ENCODE peak calls at places on chromosome 5, in four cellular contexts. One of them, this sample, is unnamed.

GRCh38 chr5:154481584-154482381 is 3.8 kb upstream of the HAND1 start:
- DNase-seq in uterus: no peak
- DNase-seq in tibial nerve: no peak
- DNase-seq in A549: no peak
- DNase-seq in this sample: no peak

GRCh38 chr5:155056644-155057269 is 43.2 kb downstream of the KIF4B start:
- DNase-seq in uterus: no peak
- DNase-seq in tibial nerve: no peak
- DNase-seq in A549: no peak
- DNase-seq in this sample: no peak

GRCh38 chr5:17219006-17219422 is 1.6 kb downstream of the BASP1 start:
- DNase-seq in uterus: peak
- DNase-seq in tibial nerve: no peak
- DNase-seq in A549: peak
- DNase-seq in this sample: no peak

GRCh38 chr5:6781711-6782110 is 68.5 kb downstream of the TENT4A start:
- DNase-seq in uterus: no peak
- DNase-seq in tibial nerve: no peak
- DNase-seq in A549: no peak
- DNase-seq in this sample: peak

GRCh38 chr5:112549127-112549526 is 130.1 kb upstream of the EPB41L4A start:
- DNase-seq in uterus: no peak
- DNase-seq in tibial nerve: no peak
- DNase-seq in A549: no peak
- DNase-seq in this sample: no peak

GRCh38 chr5:81533629-81534480 is 139.9 kb upstream of the ACOT12 start:
- DNase-seq in uterus: no peak
- DNase-seq in tibial nerve: no peak
- DNase-seq in A549: no peak
- DNase-seq in this sample: no peak

GRCh38 chr5:131986161-131986912 is 25.1 kb downstream of the ACSL6 start:
- DNase-seq in uterus: no peak
- DNase-seq in tibial nerve: no peak
- DNase-seq in A549: no peak
- DNase-seq in this sample: no peak

GRCh38 chr5:1417586-1418225 is 27.5 kb downstream of the SLC6A3 start:
- DNase-seq in uterus: no peak
- DNase-seq in tibial nerve: no peak
- DNase-seq in A549: no peak
- DNase-seq in this sample: no peak

GRCh38 chr5:68804343-68804742 is 289.5 kb upstream of the SLC30A5 start:
- DNase-seq in uterus: no peak
- DNase-seq in tibial nerve: no peak
- DNase-seq in A549: no peak
- DNase-seq in this sample: no peak

GRCh38 chr5:374631-375335 is 53.3 kb downstream of the AHRR start:
- DNase-seq in uterus: peak
- DNase-seq in tibial nerve: no peak
- DNase-seq in A549: no peak
- DNase-seq in this sample: no peak

GRCh38 chr5:372556-372910 is 51.0 kb downstream of the AHRR start:
- DNase-seq in uterus: peak
- DNase-seq in tibial nerve: no peak
- DNase-seq in A549: no peak
- DNase-seq in this sample: no peak

GRCh38 chr5:373710-374602 is 52.4 kb downstream of the AHRR start:
- DNase-seq in uterus: peak
- DNase-seq in tibial nerve: no peak
- DNase-seq in A549: no peak
- DNase-seq in this sample: no peak

GRCh38 chr5:371811-372555 is 50.5 kb downstream of the AHRR start:
- DNase-seq in uterus: no peak
- DNase-seq in tibial nerve: no peak
- DNase-seq in A549: no peak
- DNase-seq in this sample: no peak

GRCh38 chr5:372911-373709 is 51.6 kb downstream of the AHRR start:
- DNase-seq in uterus: peak
- DNase-seq in tibial nerve: no peak
- DNase-seq in A549: no peak
- DNase-seq in this sample: no peak
- TF ChIP-seq POLR2A in uterus: no peak
- TF ChIP-seq POLR2A in tibial nerve: no peak
- TF ChIP-seq POLR2A in A549: no peak
- TF ChIP-seq POLR2A in this sample: no peak

DNA sequence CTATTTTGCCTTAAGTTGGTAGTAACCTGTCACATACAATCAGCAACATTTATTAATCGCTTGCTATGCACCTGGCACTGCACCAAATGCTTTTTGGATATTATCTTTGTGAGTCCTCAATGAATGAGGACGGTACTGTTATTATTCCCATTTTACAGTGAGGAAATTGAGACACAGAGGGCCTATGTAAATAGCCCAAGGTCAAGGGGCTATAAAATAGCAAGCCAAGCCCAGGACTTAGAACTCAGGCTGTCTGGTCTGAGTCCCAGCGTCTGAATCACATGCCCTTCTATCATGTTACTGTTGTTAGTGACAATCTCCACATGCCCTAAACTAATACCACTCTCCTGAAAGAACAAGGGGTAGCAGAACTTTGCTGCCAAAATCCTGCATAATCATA is 60.0 kb downstream of the ERAP1 start:
- DNase-seq in uterus: no peak
- DNase-seq in tibial nerve: no peak
- DNase-seq in A549: no peak
- DNase-seq in this sample: no peak
- TF ChIP-seq POLR2A in uterus: no peak
- TF ChIP-seq POLR2A in tibial nerve: no peak
- TF ChIP-seq POLR2A in A549: no peak
- TF ChIP-seq POLR2A in this sample: no peak

GRCh38 chr5:136228358-136228757 is 35.4 kb upstream of the SMIM32 start:
- DNase-seq in uterus: no peak
- DNase-seq in tibial nerve: no peak
- DNase-seq in A549: no peak
- DNase-seq in this sample: no peak

GRCh38 chr5:136226401-136226800 is 33.4 kb upstream of the SMIM32 start:
- DNase-seq in uterus: no peak
- DNase-seq in tibial nerve: no peak
- DNase-seq in A549: no peak
- DNase-seq in this sample: no peak

GRCh38 chr5:136221340-136221739 is 28.4 kb upstream of the SMIM32 start:
- DNase-seq in uterus: no peak
- DNase-seq in tibial nerve: no peak
- DNase-seq in A549: no peak
- DNase-seq in this sample: no peak

GRCh38 chr5:136222575-136223235 is 29.7 kb upstream of the SMIM32 start:
- DNase-seq in uterus: no peak
- DNase-seq in tibial nerve: no peak
- DNase-seq in A549: no peak
- DNase-seq in this sample: peak

DNA sequence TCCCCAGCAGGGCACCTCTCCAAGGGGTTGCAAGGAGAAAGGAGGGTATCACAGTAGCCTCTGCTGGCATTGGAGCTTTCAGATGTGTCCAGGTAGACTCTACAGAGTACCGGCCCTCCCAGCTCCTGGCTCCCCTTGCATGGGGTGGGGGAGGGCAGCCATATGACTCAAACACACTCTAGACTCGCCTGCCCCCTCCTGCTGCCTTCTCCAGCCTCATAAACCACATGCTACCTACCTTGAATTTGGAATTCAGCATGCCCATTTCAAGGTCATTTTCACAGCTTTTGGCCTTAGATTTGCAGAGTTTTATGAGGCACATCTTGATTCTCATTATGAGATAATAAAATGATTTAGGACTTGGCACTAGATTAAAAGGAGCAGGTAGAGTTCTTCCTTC is 32.8 kb upstream of the SMIM32 start:
- DNase-seq in uterus: no peak
- DNase-seq in tibial nerve: no peak
- DNase-seq in A549: no peak
- DNase-seq in this sample: no peak
- TF ChIP-seq POLR2A in uterus: no peak
- TF ChIP-seq POLR2A in tibial nerve: no peak
- TF ChIP-seq POLR2A in A549: no peak
- TF ChIP-seq POLR2A in this sample: no peak

DNA sequence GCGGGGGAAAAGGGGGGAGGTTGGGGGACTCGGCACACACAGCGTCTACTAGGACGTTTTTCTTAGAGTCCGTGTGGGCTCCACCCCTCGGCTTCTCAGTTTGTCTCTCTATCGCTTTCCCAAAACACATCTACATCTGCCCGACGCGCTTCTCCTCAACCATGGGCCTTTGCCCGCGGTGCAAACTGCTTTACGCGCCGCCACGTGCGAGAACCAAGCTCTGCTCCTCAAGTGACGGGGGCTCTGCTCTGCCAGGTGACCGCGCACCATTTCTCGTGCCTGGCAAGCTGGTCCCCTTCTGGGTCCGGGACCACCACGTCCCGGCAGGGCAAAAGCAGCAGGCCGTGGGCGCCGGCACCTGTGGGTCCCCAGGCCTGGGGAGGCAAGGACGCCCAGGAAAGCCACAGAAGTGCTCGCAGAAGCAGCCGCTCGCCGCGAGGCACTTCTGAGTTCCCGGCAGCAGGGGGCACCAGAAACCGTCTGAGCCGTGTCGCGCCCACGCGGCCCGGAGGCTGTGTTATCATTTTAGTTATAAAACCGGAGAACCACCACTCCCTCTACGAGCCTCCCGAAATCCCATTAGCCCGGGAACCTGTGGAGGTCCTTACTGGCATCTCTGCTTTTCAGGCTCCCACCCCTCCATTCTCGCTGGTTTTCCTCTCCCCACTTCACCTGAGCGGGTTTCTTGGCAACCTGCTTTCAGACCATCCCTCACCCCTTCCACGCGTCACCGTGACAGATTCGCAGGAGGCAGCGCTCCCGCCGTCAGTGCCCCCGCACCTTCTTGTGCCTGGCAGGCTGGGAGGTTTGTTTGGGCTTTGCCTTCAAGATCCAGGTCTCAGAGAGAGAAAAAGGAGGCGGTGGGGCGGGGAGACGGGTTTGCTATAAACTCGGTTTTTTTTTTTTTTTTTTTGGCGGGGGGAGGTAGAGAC is 2.5 kb downstream of the GDNF start:
- DNase-seq in uterus: peak
- DNase-seq in tibial nerve: peak
- DNase-seq in A549: peak
- DNase-seq in this sample: peak
- TF ChIP-seq POLR2A in uterus: no peak
- TF ChIP-seq POLR2A in tibial nerve: no peak
- TF ChIP-seq POLR2A in A549: no peak
- TF ChIP-seq POLR2A in this sample: no peak

GRCh38 chr5:146447734-146448380 is 724 bp downstream of the TCERG1 start:
- DNase-seq in uterus: no peak
- DNase-seq in tibial nerve: no peak
- DNase-seq in A549: peak
- DNase-seq in this sample: no peak

GRCh38 chr5:146448783-146449519 is 1.8 kb downstream of the TCERG1 start:
- DNase-seq in uterus: no peak
- DNase-seq in tibial nerve: no peak
- DNase-seq in A549: no peak
- DNase-seq in this sample: no peak

GRCh38 chr5:146441896-146442295 is 5.2 kb upstream of the TCERG1 start:
- DNase-seq in uterus: no peak
- DNase-seq in tibial nerve: no peak
- DNase-seq in A549: no peak
- DNase-seq in this sample: no peak

GRCh38 chr5:146451411-146451810 is 4.3 kb downstream of the TCERG1 start:
- DNase-seq in uterus: no peak
- DNase-seq in tibial nerve: no peak
- DNase-seq in A549: no peak
- DNase-seq in this sample: no peak

DNA sequence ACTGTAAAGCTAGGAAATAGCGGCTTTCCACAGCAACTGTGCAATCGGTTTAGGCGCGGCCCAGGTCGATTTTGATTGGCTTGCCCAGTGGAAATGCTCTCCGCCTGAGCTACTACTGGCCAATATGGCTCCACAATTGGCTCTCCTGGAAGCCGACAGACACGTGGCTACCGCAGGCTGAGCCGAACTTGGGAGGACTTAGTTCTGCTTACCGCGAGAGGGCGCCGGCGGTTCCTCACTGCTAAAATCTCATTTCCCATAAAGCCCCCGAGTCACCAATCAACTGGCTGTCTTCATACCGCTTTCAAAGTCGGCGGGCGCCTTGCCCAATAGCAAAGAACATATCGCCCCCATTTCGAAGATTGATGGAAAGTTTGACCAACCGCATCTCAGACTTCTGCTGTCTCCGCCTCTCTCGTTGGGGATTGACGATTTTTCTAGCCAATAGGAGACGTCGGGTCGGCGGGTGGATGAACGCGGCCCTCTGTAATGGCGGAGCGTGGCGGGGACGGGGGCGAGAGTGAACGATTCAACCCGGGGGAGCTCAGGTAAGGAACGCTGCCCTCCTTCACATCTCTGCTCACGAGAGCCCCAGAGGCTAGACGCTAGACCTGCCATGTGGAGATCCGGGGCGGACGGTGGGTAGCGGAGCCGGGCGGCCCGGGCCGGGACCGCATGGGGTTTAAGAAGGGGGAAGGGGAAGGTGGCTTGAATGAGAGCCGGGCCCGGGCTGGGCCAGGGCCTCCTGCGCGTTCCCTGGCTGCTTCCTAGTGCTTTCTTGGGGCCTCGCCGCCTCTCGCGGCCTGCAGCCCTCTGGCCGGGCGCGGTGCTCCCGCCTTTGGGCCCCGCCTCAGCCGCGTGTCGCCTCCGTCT is at the start of gene TCERG1:
- DNase-seq in uterus: peak
- DNase-seq in tibial nerve: peak
- DNase-seq in A549: peak
- DNase-seq in this sample: peak
- TF ChIP-seq POLR2A in uterus: no peak
- TF ChIP-seq POLR2A in tibial nerve: peak
- TF ChIP-seq POLR2A in A549: peak
- TF ChIP-seq POLR2A in this sample: peak